ENCODE peak calls at places on chromosomes 7 and 10, in six cellular contexts. P is mesothelial cell of epicardium, J is thoracic aorta, D is foreskin fibroblast, U is fibroblast of the aortic adventitia, Y is endothelial cell. E is an unnamed sample.

GRCh38 chr10:43128331-43128730 is 9.9 kb upstream of the CSGALNACT2 start:
- DNase-seq in P (no peak), U (no peak), Y (no peak), D (no peak), J (no peak), E (no peak)

GRCh38 chr7:84136336-84136735 is 58.3 kb downstream of the SEMA3A start:
- DNase-seq in D (no peak), J (no peak), P (no peak), Y (no peak), U (peak), E (no peak)

GRCh38 chr7:6589829-6590644 is at the start of gene INTS15:
- DNase-seq in P (peak), U (peak), Y (peak), D (peak), J (no peak), E (no peak)

GRCh38 chr7:46741924-46742607 is 821.0 kb upstream of the IGFBP3 start:
- DNase-seq in Y (no peak), J (no peak), D (peak), U (no peak), P (no peak), E (no peak)

GRCh38 chr7:24757799-24758275 is 573 bp upstream of the GSDME start:
- DNase-seq in P (no peak), U (peak), J (no peak), Y (no peak), D (peak), E (no peak)

GRCh38 chr7:123635551-123636359 is 19.9 kb upstream of the LMOD2 start:
- DNase-seq in D (peak), P (no peak), J (no peak), Y (no peak), U (peak), E (no peak)

GRCh38 chr7:81195033-81195432 is 276.2 kb upstream of the SEMA3C start:
- DNase-seq in U (peak), D (peak), Y (no peak), P (no peak), J (no peak), E (no peak)

GRCh38 chr10:70052462-70053211 is at the start of gene MACROH2A2:
- DNase-seq in D (peak), P (peak), U (peak), J (no peak), Y (peak), E (peak)

GRCh38 chr7:11206131-11206921 is 232.7 kb downstream of the PHF14 start:
- DNase-seq in Y (no peak), U (no peak), P (no peak), D (no peak), J (no peak), E (no peak)

GRCh38 chr10:80173441-80173840 is 31.9 kb downstream of the ANXA11 start:
- DNase-seq in D (no peak), U (no peak), P (no peak), Y (no peak), J (no peak), E (no peak)

GRCh38 chr7:67392596-67393438 is 396.2 kb downstream of the TYW1 start:
- DNase-seq in J (no peak), Y (no peak), P (no peak), D (no peak), U (no peak), E (no peak)

GRCh38 chr10:124095096-124095495 is 1.7 kb upstream of the CHST15 start:
- DNase-seq in Y (peak), D (no peak), P (no peak), U (no peak), J (no peak), E (no peak)

GRCh38 chr7:31069880-31070555 is 17.9 kb downstream of the ADCYAP1R1 start:
- DNase-seq in P (no peak), D (no peak), U (no peak), J (no peak), Y (no peak), E (no peak)

DNA sequence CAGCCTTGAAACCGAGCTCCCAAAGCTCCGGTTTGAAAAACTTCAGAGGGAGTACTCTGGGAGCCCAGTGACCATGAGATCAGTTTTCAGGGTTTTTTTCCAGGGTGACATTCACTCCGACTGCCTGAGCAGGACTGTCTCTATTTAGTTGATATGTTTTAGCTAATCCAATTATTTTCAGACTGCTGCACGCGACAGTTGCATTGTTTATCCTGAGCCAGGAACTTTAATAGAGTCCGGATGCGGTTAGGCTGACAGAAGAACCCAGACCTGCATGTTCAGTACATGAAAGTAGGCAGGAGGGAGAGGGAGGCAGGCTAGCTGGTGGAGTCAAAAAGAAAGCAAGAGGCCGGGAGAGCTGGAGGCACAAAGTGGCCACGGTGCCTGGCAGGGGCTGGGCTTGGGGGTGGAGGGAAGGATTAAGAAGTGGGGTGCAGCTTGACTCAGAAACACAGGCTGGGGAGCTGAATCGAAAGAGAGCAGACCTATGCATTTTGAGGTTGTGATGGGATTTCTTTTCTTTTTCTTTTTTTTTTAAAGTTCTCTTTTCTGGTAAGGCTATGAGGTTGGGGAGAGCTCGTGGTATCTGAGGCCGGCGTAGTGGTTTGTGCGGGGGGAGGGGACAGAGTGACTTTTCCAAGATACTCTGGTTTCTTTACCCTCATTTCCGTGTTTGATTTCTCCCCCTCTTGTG is 5.7 kb downstream of the GATA3 start:
- DNase-seq in J (no peak), P (no peak), Y (no peak), U (no peak), D (peak), E (no peak)
- TF ChIP-seq CTCF in J (no peak), P (no peak), Y (no peak), U (no peak), D (no peak), E (no peak)

GRCh38 chr7:113118074-113118959 is at the start of gene SMIM30:
- DNase-seq in P (peak), D (peak), J (peak), Y (peak), U (peak), E (peak)

GRCh38 chr7:113109718-113110117 is 8.6 kb downstream of the SMIM30 start:
- DNase-seq in D (no peak), P (no peak), Y (no peak), J (no peak), U (no peak), E (no peak)

GRCh38 chr7:113119429-113119828 is 1.1 kb upstream of the SMIM30 start:
- DNase-seq in D (no peak), J (no peak), U (no peak), P (no peak), Y (no peak), E (no peak)

GRCh38 chr7:113113912-113114311 is 4.4 kb downstream of the SMIM30 start:
- DNase-seq in Y (no peak), U (peak), D (peak), P (no peak), J (no peak), E (no peak)
- TF ChIP-seq CTCF in Y (no peak), U (no peak), D (no peak), P (no peak), J (no peak), E (peak)

GRCh38 chr10:77925795-77926565 is 575 bp downstream of the DLG5 start:
- DNase-seq in Y (peak), P (peak), U (no peak), J (no peak), D (peak), E (no peak)
- TF ChIP-seq CTCF in Y (no peak), P (no peak), U (no peak), J (no peak), D (no peak), E (peak)

GRCh38 chr7:132518102-132518838 is 58.0 kb downstream of the PLXNA4 start:
- DNase-seq in Y (peak), P (no peak), D (peak), J (no peak), U (peak), E (no peak)
- TF ChIP-seq CTCF in Y (peak), P (peak), D (peak), J (peak), U (peak), E (peak)

GRCh38 chr7:135510603-135511183 is 791 bp upstream of the CNOT4 start:
- DNase-seq in U (peak), Y (no peak), P (no peak), D (peak), J (no peak), E (no peak)
- TF ChIP-seq CTCF in U (peak), Y (no peak), P (no peak), D (no peak), J (no peak), E (peak)

GRCh38 chr10:28082885-28083284 is 84.0 kb upstream of the ODAD2 start:
- DNase-seq in D (no peak), U (no peak), Y (no peak), P (no peak), J (no peak), E (no peak)
- TF ChIP-seq CTCF in D (no peak), U (no peak), Y (no peak), P (no peak), J (no peak), E (no peak)

DNA sequence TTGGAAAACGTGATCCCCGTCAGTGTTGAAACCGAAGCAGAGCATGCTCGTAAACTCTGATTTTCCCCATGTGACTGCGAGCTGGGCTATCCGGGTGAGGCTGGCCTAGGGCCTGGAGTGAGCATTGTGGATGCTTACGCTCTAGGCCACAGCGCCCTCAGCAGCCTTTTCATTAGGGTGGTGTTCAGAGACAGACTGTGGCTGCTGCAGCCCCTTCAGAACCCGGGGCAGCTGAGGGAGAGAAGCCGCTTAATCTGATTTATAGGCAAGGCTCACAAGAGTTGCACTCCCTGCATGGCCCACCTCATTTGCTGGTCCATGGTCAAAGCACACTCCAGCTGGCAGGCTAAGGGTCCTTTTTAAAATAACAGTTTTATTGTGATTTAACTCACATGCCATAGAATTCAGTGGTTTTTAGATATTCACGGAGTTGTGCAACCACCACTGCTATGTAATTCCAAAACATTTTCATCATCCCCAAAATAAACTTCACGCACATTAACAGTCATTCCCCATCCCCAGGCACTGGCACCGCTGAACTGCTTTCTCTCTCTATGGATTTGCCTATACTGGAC is 72.5 kb downstream of the SYPL1 start:
- DNase-seq in Y (no peak), J (no peak), D (peak), P (no peak), U (peak), E (no peak)
- TF ChIP-seq CTCF in Y (no peak), J (no peak), D (peak), P (no peak), U (no peak), E (no peak)

GRCh38 chr7:76294344-76295024 is 8.0 kb upstream of the HSPB1 start:
- DNase-seq in P (peak), U (peak), Y (no peak), J (peak), D (peak), E (peak)
- TF ChIP-seq CTCF in P (no peak), U (no peak), Y (no peak), J (no peak), D (no peak), E (no peak)

GRCh38 chr10:32445740-32446615 is at the start of gene CCDC7:
- DNase-seq in U (peak), D (peak), J (peak), Y (peak), P (peak), E (peak)
- TF ChIP-seq CTCF in U (peak), D (peak), J (peak), Y (peak), P (no peak), E (no peak)

DNA sequence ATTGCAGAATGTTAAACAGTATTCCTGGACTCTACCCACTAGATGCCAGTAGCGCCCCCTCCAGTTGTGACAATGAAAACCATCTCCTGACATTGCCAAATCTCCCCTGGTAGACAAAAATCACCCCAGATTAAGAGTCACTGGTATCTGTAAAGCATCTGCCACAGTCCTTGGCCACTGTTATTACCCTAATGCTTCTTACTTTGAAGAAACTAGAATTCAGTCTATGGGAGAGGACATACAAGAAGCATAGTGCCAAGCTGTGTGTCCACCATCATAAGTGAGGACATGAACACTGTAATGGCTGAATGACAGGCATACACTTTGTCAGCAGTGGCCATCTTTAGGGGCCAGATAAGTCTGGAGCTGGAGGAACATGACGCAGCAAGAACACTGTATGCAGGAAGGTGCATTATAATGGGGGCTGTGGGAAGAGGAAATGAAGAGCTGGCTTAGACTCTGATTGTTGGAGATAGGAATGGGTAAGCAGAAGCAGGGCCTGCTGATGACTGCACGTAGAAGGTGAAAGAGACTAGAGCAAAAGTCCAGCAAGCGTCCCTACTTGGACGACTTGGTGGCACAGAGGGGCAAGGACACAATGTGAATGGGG is 32.5 kb downstream of the CBX3 start:
- DNase-seq in J (no peak), U (no peak), P (no peak), D (no peak), Y (no peak), E (no peak)
- TF ChIP-seq CTCF in J (no peak), U (no peak), P (no peak), D (no peak), Y (no peak), E (no peak)

E was measured in right atrium auricular region.